ENCODE peak calls at places on chromosomes 3 and 15, in six cellular contexts. One of them, this sample, is unnamed.

GRCh38 chr15:88219623-88220022 is 36.9 kb downstream of the NTRK3 start:
- DNase-seq in cardiac muscle cell: no peak
- DNase-seq in AG10803: no peak
- DNase-seq in MM.1S: no peak
- DNase-seq in progenitor cell of endocrine pancreas: no peak
- DNase-seq in left lung: no peak
- DNase-seq in this sample: no peak

GRCh38 chr15:95341686-95342085 is 988.8 kb upstream of the NR2F2 start:
- DNase-seq in cardiac muscle cell: no peak
- DNase-seq in AG10803: no peak
- DNase-seq in MM.1S: no peak
- DNase-seq in progenitor cell of endocrine pancreas: no peak
- DNase-seq in left lung: no peak
- DNase-seq in this sample: no peak

GRCh38 chr3:175179055-175179454 is 319.9 kb downstream of the NAALADL2 start:
- DNase-seq in cardiac muscle cell: no peak
- DNase-seq in AG10803: no peak
- DNase-seq in MM.1S: no peak
- DNase-seq in progenitor cell of endocrine pancreas: no peak
- DNase-seq in left lung: no peak
- DNase-seq in this sample: no peak

GRCh38 chr3:185986201-185986600 is 48.4 kb upstream of the TRA2B start:
- DNase-seq in cardiac muscle cell: no peak
- DNase-seq in AG10803: peak
- DNase-seq in MM.1S: no peak
- DNase-seq in progenitor cell of endocrine pancreas: no peak
- DNase-seq in left lung: no peak
- DNase-seq in this sample: no peak

GRCh38 chr15:91338763-91339162 is 238.7 kb downstream of the SV2B start:
- DNase-seq in cardiac muscle cell: peak
- DNase-seq in AG10803: peak
- DNase-seq in MM.1S: peak
- DNase-seq in progenitor cell of endocrine pancreas: peak
- DNase-seq in left lung: no peak
- DNase-seq in this sample: no peak

GRCh38 chr3:196903740-196904139 is 36.0 kb downstream of the SENP5 start:
- DNase-seq in cardiac muscle cell: no peak
- DNase-seq in AG10803: no peak
- DNase-seq in MM.1S: no peak
- DNase-seq in progenitor cell of endocrine pancreas: no peak
- DNase-seq in left lung: no peak
- DNase-seq in this sample: no peak

GRCh38 chr15:60626669-60627068 is 147.7 kb upstream of the ICE2 start:
- DNase-seq in cardiac muscle cell: no peak
- DNase-seq in AG10803: no peak
- DNase-seq in MM.1S: no peak
- DNase-seq in progenitor cell of endocrine pancreas: no peak
- DNase-seq in left lung: no peak
- DNase-seq in this sample: no peak

GRCh38 chr3:49456417-49456816 is 13.7 kb upstream of the DAG1 start:
- DNase-seq in cardiac muscle cell: no peak
- DNase-seq in AG10803: peak
- DNase-seq in MM.1S: no peak
- DNase-seq in progenitor cell of endocrine pancreas: no peak
- DNase-seq in left lung: no peak
- DNase-seq in this sample: no peak

GRCh38 chr15:80619677-80620076 is 75.4 kb upstream of the ABHD17C start:
- DNase-seq in cardiac muscle cell: no peak
- DNase-seq in AG10803: peak
- DNase-seq in MM.1S: no peak
- DNase-seq in progenitor cell of endocrine pancreas: no peak
- DNase-seq in left lung: no peak
- DNase-seq in this sample: no peak

GRCh38 chr3:119428538-119428937 is 34.9 kb downstream of the TMEM39A start:
- DNase-seq in cardiac muscle cell: no peak
- DNase-seq in AG10803: no peak
- DNase-seq in MM.1S: no peak
- DNase-seq in progenitor cell of endocrine pancreas: no peak
- DNase-seq in left lung: no peak
- DNase-seq in this sample: no peak

GRCh38 chr3:176219970-176220369 is 977.3 kb downstream of the TBL1XR1 start:
- DNase-seq in cardiac muscle cell: no peak
- DNase-seq in AG10803: no peak
- DNase-seq in MM.1S: no peak
- DNase-seq in progenitor cell of endocrine pancreas: no peak
- DNase-seq in left lung: no peak
- DNase-seq in this sample: no peak

GRCh38 chr15:71219646-71220045 is 104.4 kb downstream of the THSD4 start:
- DNase-seq in cardiac muscle cell: no peak
- DNase-seq in AG10803: peak
- DNase-seq in MM.1S: no peak
- DNase-seq in progenitor cell of endocrine pancreas: no peak
- DNase-seq in left lung: no peak
- DNase-seq in this sample: no peak

GRCh38 chr15:31974855-31975421 is 55.4 kb upstream of the CHRNA7 start:
- DNase-seq in cardiac muscle cell: peak
- DNase-seq in AG10803: peak
- DNase-seq in MM.1S: peak
- DNase-seq in progenitor cell of endocrine pancreas: peak
- DNase-seq in left lung: no peak
- DNase-seq in this sample: no peak

GRCh38 chr3:175266993-175267960 is 408.1 kb downstream of the NAALADL2 start:
- DNase-seq in cardiac muscle cell: no peak
- DNase-seq in AG10803: peak
- DNase-seq in MM.1S: no peak
- DNase-seq in progenitor cell of endocrine pancreas: no peak
- DNase-seq in left lung: no peak
- DNase-seq in this sample: no peak

GRCh38 chr3:88896026-88896425 is 211.4 kb upstream of the EPHA3 start:
- DNase-seq in cardiac muscle cell: no peak
- DNase-seq in AG10803: no peak
- DNase-seq in MM.1S: no peak
- DNase-seq in progenitor cell of endocrine pancreas: no peak
- DNase-seq in left lung: no peak
- DNase-seq in this sample: no peak

GRCh38 chr15:20106026-20106425 is 435.6 kb downstream of the GOLGA6L6 start:
- DNase-seq in cardiac muscle cell: no peak
- DNase-seq in AG10803: no peak
- DNase-seq in MM.1S: peak
- DNase-seq in progenitor cell of endocrine pancreas: no peak
- DNase-seq in left lung: peak
- DNase-seq in this sample: peak

GRCh38 chr3:177295116-177295515 is 97.8 kb upstream of the TBL1XR1 start:
- DNase-seq in cardiac muscle cell: no peak
- DNase-seq in AG10803: no peak
- DNase-seq in MM.1S: no peak
- DNase-seq in progenitor cell of endocrine pancreas: no peak
- DNase-seq in left lung: no peak
- DNase-seq in this sample: no peak

GRCh38 chr3:177299250-177299649 is 102.0 kb upstream of the TBL1XR1 start:
- DNase-seq in cardiac muscle cell: no peak
- DNase-seq in AG10803: no peak
- DNase-seq in MM.1S: no peak
- DNase-seq in progenitor cell of endocrine pancreas: no peak
- DNase-seq in left lung: no peak
- DNase-seq in this sample: no peak

GRCh38 chr3:177300842-177301241 is 103.6 kb upstream of the TBL1XR1 start:
- DNase-seq in cardiac muscle cell: no peak
- DNase-seq in AG10803: no peak
- DNase-seq in MM.1S: no peak
- DNase-seq in progenitor cell of endocrine pancreas: no peak
- DNase-seq in left lung: no peak
- DNase-seq in this sample: no peak

GRCh38 chr3:177300039-177300833 is 103.0 kb upstream of the TBL1XR1 start:
- DNase-seq in cardiac muscle cell: no peak
- DNase-seq in AG10803: peak
- DNase-seq in MM.1S: no peak
- DNase-seq in progenitor cell of endocrine pancreas: no peak
- DNase-seq in left lung: no peak
- DNase-seq in this sample: no peak
- TF ChIP-seq CTCF in cardiac muscle cell: no peak
- TF ChIP-seq CTCF in AG10803: no peak
- TF ChIP-seq CTCF in MM.1S: no peak
- TF ChIP-seq CTCF in progenitor cell of endocrine pancreas: no peak
- TF ChIP-seq CTCF in left lung: no peak
- TF ChIP-seq CTCF in this sample: no peak

GRCh38 chr15:29747837-29748417 is 74.3 kb downstream of the TJP1 start:
- DNase-seq in cardiac muscle cell: no peak
- DNase-seq in AG10803: peak
- DNase-seq in MM.1S: peak
- DNase-seq in progenitor cell of endocrine pancreas: no peak
- DNase-seq in left lung: no peak
- DNase-seq in this sample: no peak
- TF ChIP-seq CTCF in cardiac muscle cell: peak
- TF ChIP-seq CTCF in AG10803: peak
- TF ChIP-seq CTCF in MM.1S: peak
- TF ChIP-seq CTCF in progenitor cell of endocrine pancreas: peak
- TF ChIP-seq CTCF in left lung: peak
- TF ChIP-seq CTCF in this sample: peak

GRCh38 chr3:170500995-170501394 is 82.3 kb downstream of the CLDN11 start:
- DNase-seq in cardiac muscle cell: no peak
- DNase-seq in AG10803: no peak
- DNase-seq in MM.1S: no peak
- DNase-seq in progenitor cell of endocrine pancreas: no peak
- DNase-seq in left lung: no peak
- DNase-seq in this sample: no peak

GRCh38 chr3:170500462-170500861 is 81.8 kb downstream of the CLDN11 start:
- DNase-seq in cardiac muscle cell: no peak
- DNase-seq in AG10803: no peak
- DNase-seq in MM.1S: no peak
- DNase-seq in progenitor cell of endocrine pancreas: no peak
- DNase-seq in left lung: no peak
- DNase-seq in this sample: no peak

GRCh38 chr3:170497197-170497596 is 78.5 kb downstream of the CLDN11 start:
- DNase-seq in cardiac muscle cell: no peak
- DNase-seq in AG10803: no peak
- DNase-seq in MM.1S: no peak
- DNase-seq in progenitor cell of endocrine pancreas: no peak
- DNase-seq in left lung: no peak
- DNase-seq in this sample: no peak

GRCh38 chr3:170502297-170502696 is 83.6 kb downstream of the SLC7A14 start:
- DNase-seq in cardiac muscle cell: no peak
- DNase-seq in AG10803: peak
- DNase-seq in MM.1S: no peak
- DNase-seq in progenitor cell of endocrine pancreas: no peak
- DNase-seq in left lung: no peak
- DNase-seq in this sample: no peak

GRCh38 chr3:170499562-170500156 is 81.0 kb downstream of the CLDN11 start:
- DNase-seq in cardiac muscle cell: peak
- DNase-seq in AG10803: peak
- DNase-seq in MM.1S: peak
- DNase-seq in progenitor cell of endocrine pancreas: no peak
- DNase-seq in left lung: no peak
- DNase-seq in this sample: no peak
- TF ChIP-seq CTCF in cardiac muscle cell: peak
- TF ChIP-seq CTCF in AG10803: peak
- TF ChIP-seq CTCF in MM.1S: peak
- TF ChIP-seq CTCF in progenitor cell of endocrine pancreas: peak
- TF ChIP-seq CTCF in left lung: peak
- TF ChIP-seq CTCF in this sample: peak

GRCh38 chr3:194685050-194685722 is 497 bp upstream of the FAM43A start:
- DNase-seq in cardiac muscle cell: no peak
- DNase-seq in AG10803: no peak
- DNase-seq in MM.1S: no peak
- DNase-seq in progenitor cell of endocrine pancreas: no peak
- DNase-seq in left lung: no peak
- DNase-seq in this sample: no peak

GRCh38 chr3:194686816-194687637 is 1.3 kb downstream of the FAM43A start:
- DNase-seq in cardiac muscle cell: peak
- DNase-seq in AG10803: peak
- DNase-seq in MM.1S: peak
- DNase-seq in progenitor cell of endocrine pancreas: peak
- DNase-seq in left lung: peak
- DNase-seq in this sample: no peak

GRCh38 chr3:194686414-194686815 is 732 bp downstream of the FAM43A start:
- DNase-seq in cardiac muscle cell: no peak
- DNase-seq in AG10803: no peak
- DNase-seq in MM.1S: no peak
- DNase-seq in progenitor cell of endocrine pancreas: no peak
- DNase-seq in left lung: no peak
- DNase-seq in this sample: no peak

GRCh38 chr3:194687638-194688206 is 2.0 kb downstream of the FAM43A start:
- DNase-seq in cardiac muscle cell: peak
- DNase-seq in AG10803: peak
- DNase-seq in MM.1S: peak
- DNase-seq in progenitor cell of endocrine pancreas: peak
- DNase-seq in left lung: peak
- DNase-seq in this sample: peak

DNA sequence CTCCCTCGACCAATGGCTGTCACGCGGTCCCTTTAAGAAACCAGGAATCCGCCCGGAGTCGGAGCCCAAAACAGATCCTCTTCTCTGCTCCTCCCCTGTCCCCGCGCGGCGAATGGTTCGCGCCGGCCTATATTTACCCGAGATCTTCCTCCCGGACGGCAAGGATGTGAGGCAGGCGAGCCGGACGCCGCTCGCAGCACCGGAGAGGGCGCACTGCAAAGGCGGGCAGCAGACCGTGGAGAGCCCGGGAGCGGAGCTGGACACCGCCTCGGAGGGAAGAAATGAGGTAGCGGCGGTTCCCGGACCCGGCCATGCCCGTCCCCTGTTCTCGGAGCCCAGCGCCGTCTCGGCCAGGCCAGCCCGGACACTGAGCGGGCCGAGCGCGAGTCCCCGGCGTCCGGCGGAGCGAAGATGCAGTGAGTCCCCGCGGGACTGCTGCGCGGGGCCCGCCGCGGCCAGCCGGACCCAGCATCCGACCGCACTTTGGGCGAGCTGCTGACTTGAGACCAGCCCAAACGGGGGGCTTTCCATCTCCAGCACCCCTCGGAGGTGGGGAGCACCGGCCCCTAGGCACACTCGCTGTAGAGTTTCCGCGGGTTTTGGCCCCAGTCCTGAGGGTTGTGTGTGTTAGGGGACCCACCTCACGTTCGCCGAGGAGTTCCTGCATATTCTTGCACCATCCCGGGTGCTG is at the start of gene FAM43A:
- DNase-seq in cardiac muscle cell: peak
- DNase-seq in AG10803: peak
- DNase-seq in MM.1S: peak
- DNase-seq in progenitor cell of endocrine pancreas: peak
- DNase-seq in left lung: peak
- DNase-seq in this sample: peak
- TF ChIP-seq CTCF in cardiac muscle cell: peak
- TF ChIP-seq CTCF in AG10803: peak
- TF ChIP-seq CTCF in MM.1S: peak
- TF ChIP-seq CTCF in progenitor cell of endocrine pancreas: peak
- TF ChIP-seq CTCF in left lung: no peak
- TF ChIP-seq CTCF in this sample: peak

DNA sequence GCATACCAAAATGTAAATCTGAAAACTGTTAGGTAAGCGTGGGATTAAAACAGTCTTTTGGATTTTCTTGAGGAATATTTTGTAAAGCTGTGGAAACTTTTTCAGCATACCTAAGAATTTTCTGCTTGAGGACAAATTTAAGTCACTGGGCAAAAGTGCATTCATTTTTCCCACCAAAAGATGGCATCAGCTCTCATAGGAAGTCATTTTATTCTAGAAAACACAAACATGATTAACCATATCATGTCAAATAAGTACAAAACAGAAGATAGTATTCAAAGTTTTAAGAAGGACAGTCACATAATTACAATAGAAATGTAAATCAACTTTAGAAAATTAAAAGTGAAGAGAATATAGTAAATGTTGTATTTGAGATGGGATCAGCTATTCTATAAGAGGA is 63.5 kb downstream of the SLC49A4 start:
- DNase-seq in cardiac muscle cell: no peak
- DNase-seq in AG10803: peak
- DNase-seq in MM.1S: peak
- DNase-seq in progenitor cell of endocrine pancreas: no peak
- DNase-seq in left lung: no peak
- DNase-seq in this sample: no peak
- TF ChIP-seq CTCF in cardiac muscle cell: peak
- TF ChIP-seq CTCF in AG10803: peak
- TF ChIP-seq CTCF in MM.1S: peak
- TF ChIP-seq CTCF in progenitor cell of endocrine pancreas: peak
- TF ChIP-seq CTCF in left lung: no peak
- TF ChIP-seq CTCF in this sample: peak

This sample was measured in chondrocyte.